ENCODE peak calls at places on chromosomes 12 and 14, in five cellular contexts. J, E, P, L and C are unnamed samples.

GRCh38 chr14:55843718-55844403 is 263.9 kb downstream of the KTN1 start:
- DNase-seq in E (no peak), P (no peak), J (no peak), L (no peak), C (no peak)

GRCh38 chr14:68791078-68791983 is 1.5 kb downstream of the ZFP36L1 start:
- DNase-seq in P (no peak), L (no peak), J (no peak), E (peak; percentile 42), C (no peak)

GRCh38 chr12:94841171-94841570 is 162.3 kb downstream of the NDUFA12 start:
- DNase-seq in E (no peak), J (no peak), P (no peak), L (no peak), C (no peak)

GRCh38 chr12:1047898-1048660 is 57.1 kb downstream of the ERC1 start:
- DNase-seq in P (no peak), J (no peak), E (peak; percentile 7), L (no peak), C (no peak)

GRCh38 chr14:71606064-71606463 is 326.2 kb upstream of the RGS6 start:
- DNase-seq in L (no peak), J (no peak), E (no peak), P (no peak), C (no peak)

GRCh38 chr14:30607156-30607780 is 14.9 kb upstream of the SCFD1 start:
- DNase-seq in E (no peak), L (no peak), J (no peak), P (no peak), C (no peak)

GRCh38 chr14:94691658-94692029 is 78.3 kb downstream of the GSC start:
- DNase-seq in E (no peak), J (no peak), L (no peak), P (no peak), C (no peak)

GRCh38 chr12:51759695-51760094 is 88.8 kb downstream of the FIGNL2 start:
- DNase-seq in J (no peak), E (no peak), L (no peak), P (no peak), C (no peak)

GRCh38 chr14:104551851-104552737 is 27.5 kb upstream of the C14orf180 start:
- DNase-seq in E (no peak), P (no peak), J (peak; percentile 12), L (no peak), C (no peak)

GRCh38 chr14:103728141-103728540 is 12.5 kb downstream of the ZFYVE21 start:
- DNase-seq in E (no peak), P (no peak), J (no peak), L (no peak), C (no peak)

GRCh38 chr12:70430400-70430799 is 64.3 kb downstream of the KCNMB4 start:
- DNase-seq in L (no peak), E (no peak), P (no peak), J (no peak), C (no peak)

GRCh38 chr14:100827751-100828447 is 2.0 kb downstream of the MEG3 start:
- DNase-seq in L (no peak), E (peak; percentile 50), P (no peak), J (no peak), C (no peak)

GRCh38 chr12:107236824-107237467 is 143.6 kb upstream of the CRY1 start:
- DNase-seq in E (no peak), P (no peak), L (no peak), J (no peak), C (no peak)

GRCh38 chr12:122880668-122881067 is 15.3 kb downstream of the VPS37B start:
- DNase-seq in L (no peak), J (no peak), P (no peak), E (no peak), C (no peak)

GRCh38 chr12:117968826-117969659 is at the start of gene KSR2:
- DNase-seq in P (peak; percentile 74), L (no peak), E (peak; percentile 93), J (no peak), C (peak; percentile 64)

GRCh38 chr14:35506927-35507326 is 27.0 kb upstream of the INSM2 start:
- DNase-seq in J (no peak), P (no peak), L (no peak), E (no peak), C (no peak)

GRCh38 chr12:2451025-2451424 is 343.7 kb upstream of the FKBP4 start:
- DNase-seq in J (no peak), P (no peak), L (no peak), E (no peak), C (no peak)

GRCh38 chr12:93115198-93115601 is 186.1 kb upstream of the EEA1 start:
- DNase-seq in L (no peak), E (no peak), J (no peak), P (peak; percentile 22), C (no peak)

GRCh38 chr14:82451675-82452074 is 918.0 kb upstream of the SEL1L start:
- DNase-seq in P (no peak), E (no peak), J (no peak), L (no peak), C (no peak)

GRCh38 chr14:91327201-91327600 is 82.7 kb upstream of the GPR68 start:
- DNase-seq in J (no peak), L (no peak), P (no peak), E (no peak), C (no peak)

GRCh38 chr14:91055016-91055415 is 5.4 kb downstream of the RPS6KA5 start:
- DNase-seq in L (no peak), J (no peak), E (no peak), P (no peak), C (no peak)

GRCh38 chr12:67357726-67358125 is 88.6 kb downstream of the CAND1 start:
- DNase-seq in E (no peak), L (no peak), J (no peak), P (no peak), C (no peak)

GRCh38 chr12:83665755-83666154 is 979.0 kb downstream of the TMTC2 start:
- DNase-seq in L (no peak), P (no peak), J (no peak), E (no peak), C (no peak)

GRCh38 chr14:91866511-91867295 is 633 bp downstream of the TC2N start:
- DNase-seq in E (no peak), J (no peak), L (no peak), P (no peak), C (no peak)

GRCh38 chr12:108693781-108694180 is 37.5 kb downstream of the CORO1C start:
- DNase-seq in E (no peak), J (no peak), L (no peak), P (no peak), C (no peak)

GRCh38 chr12:108696111-108696995 is 35.0 kb downstream of the CORO1C start:
- DNase-seq in L (no peak), J (no peak), E (no peak), P (no peak), C (no peak)

GRCh38 chr12:108693186-108693585 is 38.1 kb downstream of the CORO1C start:
- DNase-seq in L (no peak), E (no peak), J (no peak), P (no peak), C (no peak)

GRCh38 chr12:108696996-108697290 is 34.4 kb downstream of the CORO1C start:
- DNase-seq in P (no peak), J (no peak), L (no peak), E (no peak), C (no peak)

DNA sequence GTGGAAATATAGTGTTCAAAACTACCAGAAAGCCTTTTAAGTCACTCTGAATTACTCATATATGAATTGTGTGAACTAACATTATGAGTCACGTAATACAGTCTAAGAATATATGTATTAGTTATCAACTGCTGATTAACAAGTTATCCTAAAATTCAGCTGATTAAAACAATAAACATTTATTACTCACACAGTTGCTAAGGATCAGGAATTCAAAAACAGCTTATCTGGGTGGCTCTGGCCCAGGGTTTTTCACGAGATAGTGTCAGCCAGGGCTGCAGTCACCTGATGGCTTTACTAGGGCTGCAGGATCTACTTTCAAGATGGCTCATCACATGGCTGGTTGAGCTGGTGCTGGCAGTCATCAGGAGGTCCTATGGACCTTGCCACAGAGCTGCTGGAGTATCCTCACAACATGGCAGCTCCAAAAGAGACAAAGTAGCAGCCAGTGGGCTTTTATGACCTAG is 36.5 kb downstream of the CORO1C start:
- DNase-seq in J (no peak), L (no peak), E (no peak), P (no peak), C (no peak)
- H3K4me1 ChIP-seq in J (peaks cover 92% of the 10 kb centered on the region), L (peaks cover 24% of the 10 kb centered on the region), E (peaks cover 24% of the 10 kb centered on the region), P (peaks cover 39% of the 10 kb centered on the region), C (peaks cover 34% of the 10 kb centered on the region)

DNA sequence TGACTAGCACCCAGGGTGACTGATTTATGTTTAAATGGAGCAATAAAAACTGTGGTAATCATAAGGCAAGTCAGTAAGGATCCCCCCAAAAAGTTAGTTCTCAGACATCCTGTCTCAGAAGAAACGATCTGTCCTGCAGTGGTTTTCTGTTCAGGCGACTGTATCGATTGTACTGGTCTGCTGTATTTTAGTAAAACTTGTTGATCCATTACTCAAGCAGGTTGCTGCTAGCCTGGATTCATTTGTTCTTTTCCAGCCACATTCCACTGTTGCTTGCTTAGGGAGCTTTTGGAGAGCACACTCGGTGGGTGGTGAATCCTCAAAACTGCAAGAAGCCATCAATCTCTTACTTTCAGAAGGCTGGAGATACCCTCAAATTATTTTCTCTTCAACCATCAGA is 107.2 kb downstream of the DACT1 start:
- DNase-seq in J (no peak), E (no peak), L (no peak), P (no peak), C (no peak)
- H3K4me1 ChIP-seq in J (peaks cover 6% of the 10 kb centered on the region), E (peaks cover 26% of the 10 kb centered on the region), L (no peaks in the 10 kb centered on the region), P (peaks cover 26% of the 10 kb centered on the region), C (no peaks in the 10 kb centered on the region)

GRCh38 chr12:10363665-10363921 is 26.2 kb downstream of the KLRK1 start:
- DNase-seq in E (no peak), J (no peak), L (no peak), P (no peak), C (no peak)

GRCh38 chr12:10361622-10362021 is 28.2 kb downstream of the KLRK1 start:
- DNase-seq in J (no peak), L (no peak), E (no peak), P (peak; percentile 55), C (no peak)

GRCh38 chr12:10362828-10363664 is 26.8 kb downstream of the KLRK1 start:
- DNase-seq in J (no peak), L (no peak), E (no peak), P (no peak), C (no peak)

GRCh38 chr12:10361084-10361483 is 28.8 kb downstream of the KLRK1 start:
- DNase-seq in J (no peak), E (no peak), L (no peak), P (no peak), C (no peak)

DNA sequence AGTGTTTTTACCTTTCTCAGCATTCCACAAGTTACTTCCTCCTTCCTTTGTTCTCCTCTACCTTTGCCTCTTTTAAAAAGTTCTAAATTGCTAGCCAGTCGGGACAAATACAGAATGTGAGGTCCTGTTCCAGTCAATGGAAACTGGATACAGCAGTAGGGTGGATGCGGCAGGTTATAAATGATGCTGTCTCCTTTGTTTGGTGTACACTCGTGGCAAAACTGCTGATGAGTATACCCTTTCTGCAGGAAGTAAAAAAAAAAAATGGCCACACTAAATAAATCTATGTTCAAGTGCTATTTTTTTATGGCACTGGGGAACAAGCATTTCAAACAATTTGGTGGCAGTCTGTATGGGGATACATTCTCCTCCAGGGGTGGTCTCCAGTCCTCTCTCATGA is 27.5 kb downstream of the KLRK1 start:
- DNase-seq in J (no peak), E (no peak), L (no peak), P (no peak), C (no peak)
- H3K4me1 ChIP-seq in J (peaks cover 45% of the 10 kb centered on the region), E (peaks cover 32% of the 10 kb centered on the region), L (peaks cover 34% of the 10 kb centered on the region), P (peaks cover 39% of the 10 kb centered on the region), C (peaks cover 16% of the 10 kb centered on the region)

DNA sequence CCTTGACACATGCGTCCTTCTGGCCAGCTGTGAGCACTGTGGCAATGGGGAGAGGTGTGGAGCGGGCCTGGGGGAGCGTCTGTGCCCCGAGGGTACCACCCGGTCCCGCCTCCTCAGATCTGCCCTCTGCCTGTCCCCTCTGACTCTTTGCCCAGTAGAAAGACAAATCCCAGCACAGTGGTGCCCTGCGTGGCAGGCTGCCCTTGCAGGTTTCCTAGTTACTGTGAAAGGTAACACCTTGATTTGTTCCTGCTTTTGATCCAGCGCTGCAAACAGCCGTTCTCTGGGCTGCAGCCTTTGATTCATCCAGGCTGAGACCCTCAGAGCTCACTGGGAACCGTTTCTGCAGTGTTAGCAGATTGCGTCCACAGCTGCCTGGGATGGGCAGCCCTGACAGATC is 16.4 kb downstream of the FBRSL1 start:
- DNase-seq in L (no peak), E (peak; percentile 77), P (no peak), J (no peak), C (no peak)
- H3K4me1 ChIP-seq in L (peaks cover 47% of the 10 kb centered on the region), E (peaks cover 73% of the 10 kb centered on the region), P (peaks cover 32% of the 10 kb centered on the region), J (peaks cover 81% of the 10 kb centered on the region), C (peaks cover 55% of the 10 kb centered on the region)